ENCODE peak calls at places on chromosome 17, in ten cellular contexts. L, F, G, J, S, M, Z, R, Y and V are unnamed samples.

GRCh38 chr17:47286198-47286914 is 32.7 kb downstream of the ITGB3 start:
- DNase-seq in Y (no peak), G (no peak), Z (no peak), S (no peak), L (no peak), F (no peak), R (no peak), J (no peak), M (no peak), V (peak)

GRCh38 chr17:19009970-19010369 is 5.4 kb upstream of the FAM83G start:
- DNase-seq in Z (no peak), J (no peak), G (no peak), R (no peak), Y (no peak), M (no peak), S (no peak), L (no peak), F (no peak), V (no peak)

GRCh38 chr17:11122908-11123307 is 118.1 kb upstream of the SHISA6 start:
- DNase-seq in G (peak), J (peak), Z (no peak), S (no peak), F (no peak), Y (no peak), M (peak), L (no peak), R (peak), V (no peak)

GRCh38 chr17:10096556-10096955 is 101.8 kb downstream of the GAS7 start:
- DNase-seq in F (no peak), L (no peak), Y (no peak), R (no peak), S (no peak), J (no peak), M (no peak), Z (no peak), G (no peak), V (no peak)

GRCh38 chr17:82839617-82840292 is at the start of gene ZNF750:
- DNase-seq in J (no peak), Y (no peak), M (no peak), S (no peak), L (no peak), F (no peak), G (no peak), Z (no peak), R (peak), V (no peak)

GRCh38 chr17:18978655-18979054 is 25.9 kb downstream of the FAM83G start:
- DNase-seq in J (no peak), L (no peak), F (no peak), M (no peak), G (no peak), Y (no peak), R (no peak), Z (no peak), S (no peak), V (no peak)

GRCh38 chr17:77645441-77646430 is 312.8 kb upstream of the TNRC6C start:
- DNase-seq in G (no peak), M (no peak), R (no peak), Y (no peak), F (peak), J (no peak), S (peak), Z (peak), L (no peak), V (peak)

GRCh38 chr17:78715876-78716275 is 66.2 kb downstream of the CYTH1 start:
- DNase-seq in L (no peak), F (no peak), M (no peak), S (no peak), Z (no peak), R (no peak), Y (no peak), J (no peak), G (no peak), V (no peak)

GRCh38 chr17:27848941-27849340 is 44.2 kb downstream of the LYRM9 start:
- DNase-seq in Y (no peak), F (no peak), M (no peak), Z (no peak), S (no peak), J (no peak), L (no peak), G (no peak), R (no peak), V (no peak)

GRCh38 chr17:13568746-13569739 is 32.7 kb downstream of the HS3ST3A1 start:
- DNase-seq in L (no peak), J (no peak), M (no peak), R (no peak), G (no peak), Z (no peak), F (no peak), Y (no peak), S (no peak), V (no peak)

GRCh38 chr17:34609210-34609609 is 29.8 kb downstream of the TMEM132E start:
- DNase-seq in F (no peak), Z (no peak), J (no peak), G (no peak), R (no peak), M (no peak), L (no peak), Y (no peak), S (no peak), V (no peak)

GRCh38 chr17:16255481-16255901 is 38.5 kb downstream of the PIGL start:
- DNase-seq in G (peak), F (no peak), R (peak), S (peak), M (peak), Y (no peak), J (peak), L (peak), Z (no peak), V (peak)

GRCh38 chr17:69828087-69828486 is 246.9 kb upstream of the KCNJ16 start:
- DNase-seq in G (no peak), Y (peak), L (no peak), J (peak), Z (no peak), M (no peak), S (no peak), F (no peak), R (no peak), V (peak)

GRCh38 chr17:60863892-60864673 is 186.4 kb downstream of the BCAS3 start:
- DNase-seq in L (no peak), Y (no peak), S (no peak), M (no peak), G (no peak), R (no peak), J (no peak), F (no peak), Z (no peak), V (peak)

GRCh38 chr17:27668488-27668823 is 37.5 kb downstream of the LGALS9 start:
- DNase-seq in S (no peak), L (no peak), G (no peak), R (no peak), J (no peak), Y (no peak), M (no peak), F (no peak), Z (no peak), V (no peak)

GRCh38 chr17:68127914-68128313 is 92.4 kb downstream of the KPNA2 start:
- DNase-seq in F (no peak), R (no peak), S (no peak), J (no peak), Z (no peak), L (no peak), M (no peak), G (no peak), Y (no peak), V (no peak)

GRCh38 chr17:3913531-3914318 is 2.5 kb downstream of the P2RX1 start:
- DNase-seq in F (peak), Y (no peak), G (peak), S (peak), L (peak), J (peak), Z (peak), R (peak), M (no peak), V (peak)

GRCh38 chr17:82718986-82719685 is 2.6 kb downstream of the FN3KRP start:
- DNase-seq in G (no peak), L (no peak), Y (no peak), J (no peak), R (no peak), S (no peak), M (no peak), Z (no peak), F (no peak), V (no peak)

GRCh38 chr17:8117980-8118768 is at the start of gene ALOXE3:
- DNase-seq in R (peak), L (peak), M (peak), S (peak), J (no peak), Y (no peak), Z (no peak), G (peak), F (no peak), V (peak)

GRCh38 chr17:51200295-51200694 is 34.1 kb downstream of the NME2 start:
- DNase-seq in Z (no peak), Y (no peak), G (no peak), M (no peak), F (no peak), L (no peak), J (no peak), S (no peak), R (no peak), V (no peak)

GRCh38 chr17:15432807-15433547 is 34.4 kb downstream of the CDRT4 start:
- DNase-seq in Z (no peak), R (no peak), G (peak), J (no peak), S (no peak), L (peak), Y (peak), F (no peak), M (no peak), V (peak)

GRCh38 chr17:13076905-13077304 is 59.1 kb upstream of the ELAC2 start:
- DNase-seq in Y (peak), L (no peak), M (no peak), S (no peak), J (no peak), R (no peak), G (no peak), F (no peak), Z (no peak), V (no peak)

GRCh38 chr17:65101371-65101770 is 35.8 kb upstream of the RGS9 start:
- DNase-seq in R (no peak), F (no peak), J (no peak), Z (no peak), M (no peak), Y (no peak), L (no peak), G (no peak), S (no peak), V (no peak)

GRCh38 chr17:17921192-17922082 is 50.8 kb downstream of the TOM1L2 start:
- DNase-seq in G (peak), F (no peak), J (no peak), S (peak), M (no peak), Z (no peak), L (peak), Y (peak), R (no peak), V (peak)

DNA sequence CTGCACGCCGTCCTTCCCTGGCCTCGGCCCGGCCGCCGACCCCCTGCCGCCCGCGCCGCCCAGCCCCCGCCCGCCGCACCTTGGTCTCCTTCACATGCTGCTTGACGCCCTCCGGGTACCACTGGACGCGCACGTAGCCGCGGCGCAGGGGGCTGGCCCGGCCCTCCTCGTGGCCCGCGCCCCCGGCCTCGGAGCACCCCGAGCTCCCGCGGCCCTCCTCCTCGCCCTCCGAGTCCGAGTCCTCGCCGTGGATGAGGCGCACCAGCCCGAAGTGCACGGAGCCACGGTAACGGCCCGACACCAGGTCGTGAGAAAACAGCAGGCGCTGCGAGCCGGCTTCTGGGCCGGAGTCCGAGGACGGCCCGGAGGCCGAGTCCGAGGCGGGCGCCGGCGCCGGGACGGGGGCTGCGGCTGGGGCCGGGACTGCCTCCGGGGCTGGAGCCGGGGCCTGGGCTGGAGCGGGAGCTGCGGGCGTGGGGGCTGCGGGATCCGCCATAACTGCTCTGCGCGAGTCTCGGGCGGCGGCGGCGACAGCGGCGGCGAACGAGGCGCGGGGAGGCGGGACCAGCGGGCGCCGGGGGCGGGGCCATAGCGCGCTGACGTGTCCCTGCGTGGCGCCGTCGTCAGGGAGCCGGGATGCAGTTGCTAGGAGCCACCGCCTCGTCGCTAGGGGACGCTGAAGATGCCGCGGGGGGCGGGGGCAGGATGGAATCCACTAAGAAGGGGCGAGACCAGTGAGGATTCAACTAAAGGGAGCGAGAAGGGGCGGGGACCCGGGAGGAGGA is at the start of gene UBE2O:
- DNase-seq in Z (peak), R (peak), M (no peak), Y (peak), L (peak), J (peak), S (peak), F (peak), G (peak), V (peak)
- TF ChIP-seq CTCF in Z (peak), R (peak), M (peak), Y (peak), L (peak), J (peak), S (peak), F (peak), G (peak), V (peak)

GRCh38 chr17:79991140-79991923 is 44.3 kb downstream of the TBC1D16 start:
- DNase-seq in Y (no peak), S (peak), J (peak), M (peak), G (peak), R (peak), Z (peak), F (peak), L (peak), V (peak)
- TF ChIP-seq CTCF in Y (peak), S (peak), J (peak), M (peak), G (peak), R (peak), Z (peak), F (no peak), L (peak), V (peak)

GRCh38 chr17:29588561-29589411 is 662 bp downstream of the GIT1 start:
- DNase-seq in J (peak), F (peak), L (peak), Z (no peak), M (no peak), S (no peak), R (no peak), G (peak), Y (no peak), V (peak)

GRCh38 chr17:29589524-29590260 is at the start of gene GIT1:
- DNase-seq in M (no peak), S (peak), R (peak), J (peak), F (peak), Z (peak), G (peak), L (peak), Y (no peak), V (peak)

GRCh38 chr17:29591737-29592624 is 951 bp upstream of the ANKRD13B start:
- DNase-seq in R (peak), J (peak), L (peak), F (peak), Y (peak), G (peak), M (no peak), Z (peak), S (peak), V (peak)

GRCh38 chr17:29590979-29591736 is 1.7 kb upstream of the GIT1 start:
- DNase-seq in Y (no peak), J (peak), Z (no peak), F (no peak), M (no peak), L (peak), S (peak), R (no peak), G (peak), V (peak)

DNA sequence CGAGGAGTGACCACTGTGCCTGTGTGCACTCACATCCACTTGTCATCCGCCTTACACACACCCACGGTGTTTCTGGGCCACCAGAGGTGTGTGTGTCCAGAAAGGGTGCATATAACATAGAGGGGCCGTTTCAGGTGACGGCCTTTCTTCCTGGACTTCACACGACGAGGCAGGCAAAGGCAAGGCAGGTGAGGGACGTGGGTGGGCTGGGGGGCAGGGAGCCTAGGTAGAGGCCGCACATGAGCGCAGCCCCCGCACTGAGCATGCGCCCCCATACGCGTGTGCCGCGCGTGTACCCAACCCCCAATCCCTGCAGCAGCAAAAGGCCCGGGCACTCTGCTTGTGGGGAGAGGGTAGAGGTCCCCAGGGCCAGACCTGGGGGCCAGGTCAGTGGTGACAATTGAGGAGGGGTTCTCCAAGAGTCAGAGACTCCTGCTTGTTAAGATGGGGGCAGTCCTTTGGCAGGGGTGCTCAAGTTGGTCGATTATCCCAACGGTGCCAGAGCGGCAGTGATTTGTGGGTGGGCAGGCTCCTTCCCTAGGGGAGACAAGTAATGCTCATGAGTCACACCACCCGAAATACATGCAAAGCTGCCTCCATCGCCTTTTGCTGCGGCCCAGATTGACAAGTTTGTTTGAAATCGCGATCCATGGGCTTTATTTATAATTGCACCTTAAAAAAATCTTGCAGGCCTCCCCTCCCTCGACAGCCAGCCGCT is 972 bp upstream of the GIT1 start:
- DNase-seq in Z (no peak), Y (no peak), M (no peak), L (no peak), S (no peak), J (peak), G (peak), F (no peak), R (no peak), V (peak)
- TF ChIP-seq CTCF in Z (no peak), Y (no peak), M (no peak), L (no peak), S (no peak), J (no peak), G (no peak), F (no peak), R (no peak), V (no peak)

DNA sequence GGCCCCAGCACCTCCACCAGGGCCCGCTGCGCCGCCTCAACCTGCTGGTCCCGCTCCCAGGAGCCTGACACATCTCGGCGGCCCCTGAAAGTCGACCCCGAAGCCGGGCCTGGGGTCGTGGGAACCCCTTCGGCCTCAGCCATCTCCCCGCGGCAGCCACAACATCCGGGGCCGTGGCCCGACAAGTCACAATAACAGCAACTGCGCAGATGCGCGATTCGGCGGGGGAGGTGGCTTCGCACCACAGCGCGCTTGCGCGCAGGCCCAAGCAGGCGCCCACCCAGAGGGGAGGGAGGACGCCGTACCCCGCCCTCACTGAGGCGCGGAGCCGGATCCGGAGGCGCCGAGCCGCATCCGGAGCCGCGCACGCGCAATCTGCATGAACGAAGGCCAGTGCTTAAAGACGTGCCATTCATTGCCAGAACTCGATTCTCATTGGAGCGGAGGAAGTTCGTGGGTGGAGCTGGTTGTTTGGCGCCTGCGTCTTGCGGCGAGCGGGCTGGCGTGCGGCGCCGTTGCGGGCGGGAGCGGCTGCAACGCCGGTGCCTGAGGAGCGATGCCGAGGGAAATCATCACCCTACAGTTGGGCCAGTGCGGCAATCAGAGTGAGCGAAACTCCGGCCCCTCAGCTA is at the start of the genes RETREG3 and TUBG1:
- DNase-seq in J (peak), R (peak), M (peak), G (peak), S (peak), Y (peak), L (peak), Z (peak), F (peak), V (peak)
- TF ChIP-seq CTCF in J (peak), R (peak), M (no peak), G (peak), S (peak), Y (peak), L (peak), Z (no peak), F (no peak), V (peak)

GRCh38 chr17:45284176-45285140 is 22.6 kb upstream of the SPATA32 start:
- DNase-seq in F (peak), Z (no peak), G (no peak), S (peak), Y (no peak), M (no peak), L (no peak), J (peak), R (peak), V (no peak)
- TF ChIP-seq CTCF in F (peak), Z (no peak), G (no peak), S (peak), Y (peak), M (peak), L (no peak), J (peak), R (peak), V (peak)

GRCh38 chr17:5000237-5000639 is 2.5 kb downstream of the KIF1C start:
- DNase-seq in S (no peak), R (no peak), F (no peak), Y (no peak), Z (no peak), J (peak), L (no peak), G (peak), M (no peak), V (peak)

GRCh38 chr17:4998027-4998665 is 396 bp downstream of the KIF1C start:
- DNase-seq in Z (no peak), Y (no peak), S (peak), R (no peak), J (peak), G (no peak), M (no peak), F (no peak), L (no peak), V (peak)

GRCh38 chr17:4998666-4999428 is 1.1 kb downstream of the KIF1C start:
- DNase-seq in G (no peak), Z (no peak), F (no peak), S (no peak), L (peak), Y (no peak), M (no peak), R (no peak), J (no peak), V (no peak)

GRCh38 chr17:4999429-5000093 is 1.8 kb downstream of the KIF1C start:
- DNase-seq in J (no peak), Z (no peak), F (no peak), S (no peak), R (no peak), G (no peak), L (no peak), Y (no peak), M (no peak), V (no peak)

GRCh38 chr17:4997302-4998026 is at the start of the genes INCA1 and KIF1C:
- DNase-seq in Z (peak), M (peak), G (peak), Y (peak), J (peak), R (peak), F (peak), S (peak), L (peak), V (peak)
- TF ChIP-seq CTCF in Z (no peak), M (no peak), G (peak), Y (no peak), J (peak), R (peak), F (no peak), S (no peak), L (no peak), V (no peak)

GRCh38 chr17:80961516-80961915 is 30.1 kb upstream of the CHMP6 start:
- DNase-seq in L (no peak), J (no peak), Z (no peak), S (no peak), F (no peak), M (peak), Y (no peak), R (no peak), G (no peak), V (no peak)
- TF ChIP-seq CTCF in L (no peak), J (peak), Z (no peak), S (no peak), F (no peak), M (peak), Y (no peak), R (no peak), G (no peak), V (no peak)